ENCODE peak calls at places on chromosomes 2 and 18, in seven cellular contexts. One of them, this sample, is unnamed.
A peak's percentile ranks its signal among the peaks of the same experiment; 100 is the strongest.

GRCh38 chr2:189437931-189438330 is 3.3 kb upstream of the WDR75 start:
- DNase-seq in neural progenitor cell: no peak
- DNase-seq in PC-3: no peak
- DNase-seq in endothelial cell of umbilical vein: no peak
- DNase-seq in mammary epithelial cell: no peak
- DNase-seq in fibroblast of lung: no peak
- DNase-seq in HCT116: no peak
- DNase-seq in this sample: no peak

GRCh38 chr2:112885503-112885897 is 25.5 kb upstream of the IL37 start:
- DNase-seq in HCT116: no peak
- DNase-seq in PC-3: peak; percentile 22
- DNase-seq in neural progenitor cell: no peak
- DNase-seq in mammary epithelial cell: peak; percentile 71
- DNase-seq in fibroblast of lung: no peak
- DNase-seq in endothelial cell of umbilical vein: no peak
- DNase-seq in this sample: no peak

GRCh38 chr2:118380915-118381653 is 292.8 kb downstream of the INSIG2 start:
- DNase-seq in mammary epithelial cell: no peak
- DNase-seq in fibroblast of lung: no peak
- DNase-seq in PC-3: no peak
- DNase-seq in neural progenitor cell: no peak
- DNase-seq in HCT116: no peak
- DNase-seq in endothelial cell of umbilical vein: no peak
- DNase-seq in this sample: no peak

GRCh38 chr2:105497094-105497493 is 98.2 kb upstream of the FHL2 start:
- DNase-seq in HCT116: no peak
- DNase-seq in endothelial cell of umbilical vein: no peak
- DNase-seq in neural progenitor cell: no peak
- DNase-seq in fibroblast of lung: no peak
- DNase-seq in PC-3: no peak
- DNase-seq in mammary epithelial cell: no peak
- DNase-seq in this sample: no peak

GRCh38 chr2:160368988-160369935 is 124.3 kb downstream of the RBMS1 start:
- DNase-seq in mammary epithelial cell: no peak
- DNase-seq in PC-3: no peak
- DNase-seq in fibroblast of lung: peak; percentile 48
- DNase-seq in HCT116: no peak
- DNase-seq in endothelial cell of umbilical vein: no peak
- DNase-seq in neural progenitor cell: no peak
- DNase-seq in this sample: no peak

GRCh38 chr18:58863539-58864145 is 1.0 kb upstream of the ZNF532 start:
- DNase-seq in endothelial cell of umbilical vein: peak; percentile 31
- DNase-seq in mammary epithelial cell: no peak
- DNase-seq in fibroblast of lung: peak; percentile 53
- DNase-seq in neural progenitor cell: peak; percentile 87
- DNase-seq in HCT116: no peak
- DNase-seq in PC-3: peak; percentile 38
- DNase-seq in this sample: peak; percentile 71

GRCh38 chr2:6784299-6784698 is 81.4 kb downstream of the CMPK2 start:
- DNase-seq in mammary epithelial cell: no peak
- DNase-seq in endothelial cell of umbilical vein: no peak
- DNase-seq in HCT116: no peak
- DNase-seq in neural progenitor cell: no peak
- DNase-seq in fibroblast of lung: no peak
- DNase-seq in PC-3: no peak
- DNase-seq in this sample: no peak

GRCh38 chr2:105373344-105373781 is 25.5 kb downstream of the FHL2 start:
- DNase-seq in neural progenitor cell: no peak
- DNase-seq in fibroblast of lung: peak; percentile 83
- DNase-seq in PC-3: no peak
- DNase-seq in endothelial cell of umbilical vein: no peak
- DNase-seq in mammary epithelial cell: no peak
- DNase-seq in HCT116: no peak
- DNase-seq in this sample: no peak

GRCh38 chr2:182324665-182325064 is 102.2 kb downstream of the PDE1A start:
- DNase-seq in neural progenitor cell: no peak
- DNase-seq in endothelial cell of umbilical vein: peak; percentile 84
- DNase-seq in HCT116: no peak
- DNase-seq in mammary epithelial cell: peak; percentile 10
- DNase-seq in fibroblast of lung: peak; percentile 42
- DNase-seq in PC-3: no peak
- DNase-seq in this sample: no peak

GRCh38 chr2:50748652-50749174 is 283.2 kb downstream of the NRXN1 start:
- DNase-seq in fibroblast of lung: no peak
- DNase-seq in endothelial cell of umbilical vein: no peak
- DNase-seq in neural progenitor cell: no peak
- DNase-seq in PC-3: no peak
- DNase-seq in HCT116: no peak
- DNase-seq in mammary epithelial cell: no peak
- DNase-seq in this sample: no peak

GRCh38 chr2:50749226-50749625 is 282.7 kb downstream of the NRXN1 start:
- DNase-seq in mammary epithelial cell: no peak
- DNase-seq in PC-3: no peak
- DNase-seq in fibroblast of lung: no peak
- DNase-seq in neural progenitor cell: peak; percentile 35
- DNase-seq in HCT116: no peak
- DNase-seq in endothelial cell of umbilical vein: no peak
- DNase-seq in this sample: no peak

GRCh38 chr2:50754514-50754913 is 277.4 kb downstream of the NRXN1 start:
- DNase-seq in mammary epithelial cell: no peak
- DNase-seq in HCT116: no peak
- DNase-seq in neural progenitor cell: no peak
- DNase-seq in fibroblast of lung: no peak
- DNase-seq in endothelial cell of umbilical vein: no peak
- DNase-seq in PC-3: no peak
- DNase-seq in this sample: no peak

GRCh38 chr2:50751255-50752069 is 280.5 kb downstream of the NRXN1 start:
- DNase-seq in fibroblast of lung: no peak
- DNase-seq in HCT116: no peak
- DNase-seq in mammary epithelial cell: no peak
- DNase-seq in endothelial cell of umbilical vein: no peak
- DNase-seq in PC-3: peak; percentile 9
- DNase-seq in neural progenitor cell: no peak
- DNase-seq in this sample: no peak

DNA sequence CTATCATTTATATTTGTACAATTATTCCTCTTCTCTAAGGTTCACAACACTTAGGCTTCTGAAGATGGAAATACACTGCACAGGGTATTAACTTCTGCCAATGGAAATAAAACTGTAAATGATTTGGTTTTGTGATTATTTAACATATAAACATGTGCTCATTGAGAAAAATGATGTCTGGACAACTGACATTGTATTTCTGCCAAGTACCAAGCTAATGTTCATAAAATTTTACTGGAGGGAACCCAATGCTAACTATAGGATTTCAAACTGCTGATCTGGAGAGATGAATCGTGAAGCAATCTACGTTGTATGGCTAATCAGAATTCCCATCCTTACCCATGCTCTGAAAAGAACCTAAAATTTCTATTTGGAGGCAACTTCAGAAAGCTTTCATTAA is 279.7 kb downstream of the NRXN1 start:
- DNase-seq in mammary epithelial cell: no peak
- DNase-seq in HCT116: no peak
- DNase-seq in fibroblast of lung: peak; percentile 53
- DNase-seq in neural progenitor cell: no peak
- DNase-seq in endothelial cell of umbilical vein: no peak
- DNase-seq in PC-3: no peak
- DNase-seq in this sample: no peak
- H2AFZ ChIP-seq in mammary epithelial cell: no peak overlapping the region
- H2AFZ ChIP-seq in HCT116: no peak overlapping the region
- H2AFZ ChIP-seq in fibroblast of lung: no peak overlapping the region
- H2AFZ ChIP-seq in neural progenitor cell: no peak overlapping the region
- H2AFZ ChIP-seq in endothelial cell of umbilical vein: no peak overlapping the region
- H2AFZ ChIP-seq in PC-3: no peak overlapping the region
- H2AFZ ChIP-seq in this sample: no peak overlapping the region

DNA sequence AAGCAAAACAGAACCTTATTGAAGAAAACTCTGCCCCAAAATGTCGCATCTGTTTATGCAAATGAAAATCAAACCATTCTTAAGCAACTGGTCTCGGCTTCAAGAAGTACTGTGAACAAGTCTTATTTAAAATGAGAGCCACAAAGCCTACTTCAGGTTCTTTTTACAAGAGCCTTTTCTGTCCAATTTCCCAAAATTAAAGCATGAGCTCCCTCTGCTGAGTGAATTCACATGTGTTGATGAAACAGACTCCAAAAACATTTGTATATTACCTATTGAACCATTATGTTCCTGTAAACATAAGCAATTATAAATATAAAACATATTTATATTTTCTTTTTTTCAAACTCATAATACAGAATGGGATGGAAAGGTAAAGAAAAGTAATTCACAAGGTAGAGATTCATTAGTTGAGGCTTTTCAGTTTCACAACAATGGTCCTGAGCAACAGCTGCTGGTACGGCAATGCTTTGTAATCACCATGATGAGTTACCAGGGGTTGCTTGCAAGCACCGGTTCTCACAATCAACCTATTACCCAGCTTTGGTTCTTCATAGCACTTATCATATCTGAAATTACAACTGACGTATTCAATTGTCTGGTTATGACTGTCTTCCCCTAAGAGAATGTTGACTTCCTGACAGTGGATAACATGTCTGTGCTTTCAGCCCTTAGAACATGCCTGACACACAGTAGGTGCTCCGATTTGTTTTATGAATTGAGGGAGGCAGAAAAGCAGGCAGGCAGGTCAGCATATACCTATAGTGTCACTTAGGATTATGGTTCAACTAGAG is 108.4 kb upstream of the BZW1 start:
- DNase-seq in fibroblast of lung: peak; percentile 91
- DNase-seq in endothelial cell of umbilical vein: peak; percentile 58
- DNase-seq in PC-3: peak; percentile 92
- DNase-seq in mammary epithelial cell: peak; percentile 51
- DNase-seq in neural progenitor cell: peak; percentile 69
- DNase-seq in HCT116: peak; percentile 68
- DNase-seq in this sample: peak; percentile 25
- H3K4me2 ChIP-seq in fibroblast of lung: no peak overlapping the region
- H3K4me2 ChIP-seq in endothelial cell of umbilical vein: no peak overlapping the region
- H3K4me2 ChIP-seq in PC-3: peak overlapping the region; percentile 65
- H3K4me2 ChIP-seq in mammary epithelial cell: no peak overlapping the region
- H3K4me2 ChIP-seq in neural progenitor cell: no peak overlapping the region
- H3K4me2 ChIP-seq in HCT116: no peak overlapping the region
- H3K4me2 ChIP-seq in this sample: no peak overlapping the region

GRCh38 chr2:230600285-230600684 is 112.4 kb upstream of the CAB39 start:
- DNase-seq in mammary epithelial cell: no peak
- DNase-seq in fibroblast of lung: no peak
- DNase-seq in neural progenitor cell: no peak
- DNase-seq in HCT116: no peak
- DNase-seq in endothelial cell of umbilical vein: no peak
- DNase-seq in PC-3: no peak
- DNase-seq in this sample: peak; percentile 42
- H2AFZ ChIP-seq in mammary epithelial cell: no peak overlapping the region
- H2AFZ ChIP-seq in fibroblast of lung: no peak overlapping the region
- H2AFZ ChIP-seq in neural progenitor cell: no peak overlapping the region
- H2AFZ ChIP-seq in HCT116: no peak overlapping the region
- H2AFZ ChIP-seq in endothelial cell of umbilical vein: no peak overlapping the region
- H2AFZ ChIP-seq in PC-3: no peak overlapping the region
- H2AFZ ChIP-seq in this sample: no peak overlapping the region

GRCh38 chr2:190666895-190667294 is 18.0 kb downstream of the NAB1 start:
- DNase-seq in HCT116: no peak
- DNase-seq in PC-3: peak; percentile 56
- DNase-seq in endothelial cell of umbilical vein: no peak
- DNase-seq in neural progenitor cell: no peak
- DNase-seq in fibroblast of lung: no peak
- DNase-seq in mammary epithelial cell: peak; percentile 65
- DNase-seq in this sample: no peak
- H3K4me2 ChIP-seq in HCT116: no peak overlapping the region
- H3K4me2 ChIP-seq in PC-3: peak overlapping the region; percentile 28
- H3K4me2 ChIP-seq in endothelial cell of umbilical vein: no peak overlapping the region
- H3K4me2 ChIP-seq in neural progenitor cell: no peak overlapping the region
- H3K4me2 ChIP-seq in fibroblast of lung: no peak overlapping the region
- H3K4me2 ChIP-seq in mammary epithelial cell: peak overlapping the region; percentile 1
- H3K4me2 ChIP-seq in this sample: no peak overlapping the region

GRCh38 chr2:224951723-224952481 is 90.4 kb downstream of the DOCK10 start:
- DNase-seq in PC-3: no peak
- DNase-seq in endothelial cell of umbilical vein: no peak
- DNase-seq in fibroblast of lung: no peak
- DNase-seq in HCT116: no peak
- DNase-seq in mammary epithelial cell: no peak
- DNase-seq in neural progenitor cell: no peak
- DNase-seq in this sample: no peak
- H2AFZ ChIP-seq in PC-3: no peak overlapping the region
- H2AFZ ChIP-seq in endothelial cell of umbilical vein: no peak overlapping the region
- H2AFZ ChIP-seq in fibroblast of lung: no peak overlapping the region
- H2AFZ ChIP-seq in HCT116: no peak overlapping the region
- H2AFZ ChIP-seq in mammary epithelial cell: no peak overlapping the region
- H2AFZ ChIP-seq in neural progenitor cell: peak overlapping the region; percentile 0
- H2AFZ ChIP-seq in this sample: no peak overlapping the region

GRCh38 chr2:48808311-48808710 is 52.8 kb upstream of the LHCGR start:
- DNase-seq in endothelial cell of umbilical vein: no peak
- DNase-seq in fibroblast of lung: no peak
- DNase-seq in neural progenitor cell: no peak
- DNase-seq in mammary epithelial cell: no peak
- DNase-seq in PC-3: no peak
- DNase-seq in HCT116: no peak
- DNase-seq in this sample: no peak

GRCh38 chr2:48812376-48812775 is 56.9 kb upstream of the LHCGR start:
- DNase-seq in endothelial cell of umbilical vein: no peak
- DNase-seq in PC-3: no peak
- DNase-seq in mammary epithelial cell: no peak
- DNase-seq in fibroblast of lung: no peak
- DNase-seq in HCT116: no peak
- DNase-seq in neural progenitor cell: no peak
- DNase-seq in this sample: no peak
- H3K4me2 ChIP-seq in endothelial cell of umbilical vein: no peak overlapping the region
- H3K4me2 ChIP-seq in PC-3: no peak overlapping the region
- H3K4me2 ChIP-seq in mammary epithelial cell: no peak overlapping the region
- H3K4me2 ChIP-seq in fibroblast of lung: no peak overlapping the region
- H3K4me2 ChIP-seq in HCT116: no peak overlapping the region
- H3K4me2 ChIP-seq in neural progenitor cell: no peak overlapping the region
- H3K4me2 ChIP-seq in this sample: no peak overlapping the region

GRCh38 chr2:74267068-74267467 is 68.7 kb downstream of the MTHFD2 start:
- DNase-seq in mammary epithelial cell: peak; percentile 10
- DNase-seq in HCT116: peak; percentile 53
- DNase-seq in fibroblast of lung: peak; percentile 4
- DNase-seq in PC-3: peak; percentile 76
- DNase-seq in endothelial cell of umbilical vein: no peak
- DNase-seq in neural progenitor cell: peak; percentile 45
- DNase-seq in this sample: no peak
- H2AFZ ChIP-seq in mammary epithelial cell: no peak overlapping the region
- H2AFZ ChIP-seq in HCT116: peak overlapping the region; percentile 86
- H2AFZ ChIP-seq in fibroblast of lung: no peak overlapping the region
- H2AFZ ChIP-seq in PC-3: peak overlapping the region; percentile 23
- H2AFZ ChIP-seq in endothelial cell of umbilical vein: no peak overlapping the region
- H2AFZ ChIP-seq in neural progenitor cell: no peak overlapping the region
- H2AFZ ChIP-seq in this sample: no peak overlapping the region